ENCODE peak calls at places on chromosomes 1 and 21, in four cellular contexts. J, N, A and F are unnamed samples.

GRCh38 chr1:241521718-241522117 is 2.2 kb upstream of the FH start:
- DNase-seq in J (no peak), N (no peak), A (no peak), F (no peak)

GRCh38 chr1:33047290-33047689 is 10.6 kb upstream of the AK2 start:
- DNase-seq in J (no peak), N (no peak), A (no peak), F (no peak)

GRCh38 chr21:39968010-39968409 is 100.8 kb downstream of the PCP4 start:
- DNase-seq in J (no peak), N (no peak), A (no peak), F (no peak)

GRCh38 chr1:160070243-160071163 is 543 bp upstream of the KCNJ10 start:
- DNase-seq in J (peak), N (peak), A (peak), F (peak)

GRCh38 chr21:38806153-38806941 is 618 bp downstream of the ETS2 start:
- DNase-seq in J (peak), N (no peak), A (no peak), F (no peak)

GRCh38 chr1:226181996-226182714 is 4.4 kb downstream of the ACBD3 start:
- DNase-seq in J (peak), N (no peak), A (peak), F (no peak)

GRCh38 chr1:98653186-98653585 is 8.3 kb upstream of the SNX7 start:
- DNase-seq in J (no peak), N (no peak), A (no peak), F (no peak)

GRCh38 chr1:246825557-246826175 is 101.5 kb downstream of the SCCPDH start:
- DNase-seq in J (no peak), N (no peak), A (no peak), F (no peak)

GRCh38 chr1:184110253-184111204 is 59.0 kb downstream of the TSEN15 start:
- DNase-seq in J (no peak), N (no peak), A (no peak), F (no peak)

GRCh38 chr1:21843208-21843607 is 31.1 kb downstream of the LDLRAD2 start:
- DNase-seq in J (peak), N (no peak), A (no peak), F (no peak)

GRCh38 chr1:59229138-59229537 is 67.8 kb upstream of the FGGY start:
- DNase-seq in J (no peak), N (no peak), A (no peak), F (no peak)

GRCh38 chr1:245599413-245600174 is 444.8 kb downstream of the KIF26B start:
- DNase-seq in J (no peak), N (peak), A (no peak), F (no peak)

GRCh38 chr1:39076127-39076798 is 50.1 kb downstream of the NDUFS5 start:
- DNase-seq in J (peak), N (peak), A (peak), F (no peak)

GRCh38 chr21:46066843-46067331 is 31.0 kb upstream of the COL6A2 start:
- DNase-seq in J (peak), N (peak), A (no peak), F (no peak)

GRCh38 chr1:15803380-15803779 is 4.1 kb downstream of the UQCRHL start:
- DNase-seq in J (no peak), N (no peak), A (peak), F (no peak)
- TF ChIP-seq CTCF in J (peak), N (peak), A (peak), F (no peak)

GRCh38 chr1:65308781-65309316 is 494 bp upstream of the DNAJC6 start:
- DNase-seq in J (no peak), N (no peak), A (no peak), F (no peak)

GRCh38 chr1:65310078-65310587 is 790 bp downstream of the DNAJC6 start:
- DNase-seq in J (no peak), N (no peak), A (no peak), F (no peak)

DNA sequence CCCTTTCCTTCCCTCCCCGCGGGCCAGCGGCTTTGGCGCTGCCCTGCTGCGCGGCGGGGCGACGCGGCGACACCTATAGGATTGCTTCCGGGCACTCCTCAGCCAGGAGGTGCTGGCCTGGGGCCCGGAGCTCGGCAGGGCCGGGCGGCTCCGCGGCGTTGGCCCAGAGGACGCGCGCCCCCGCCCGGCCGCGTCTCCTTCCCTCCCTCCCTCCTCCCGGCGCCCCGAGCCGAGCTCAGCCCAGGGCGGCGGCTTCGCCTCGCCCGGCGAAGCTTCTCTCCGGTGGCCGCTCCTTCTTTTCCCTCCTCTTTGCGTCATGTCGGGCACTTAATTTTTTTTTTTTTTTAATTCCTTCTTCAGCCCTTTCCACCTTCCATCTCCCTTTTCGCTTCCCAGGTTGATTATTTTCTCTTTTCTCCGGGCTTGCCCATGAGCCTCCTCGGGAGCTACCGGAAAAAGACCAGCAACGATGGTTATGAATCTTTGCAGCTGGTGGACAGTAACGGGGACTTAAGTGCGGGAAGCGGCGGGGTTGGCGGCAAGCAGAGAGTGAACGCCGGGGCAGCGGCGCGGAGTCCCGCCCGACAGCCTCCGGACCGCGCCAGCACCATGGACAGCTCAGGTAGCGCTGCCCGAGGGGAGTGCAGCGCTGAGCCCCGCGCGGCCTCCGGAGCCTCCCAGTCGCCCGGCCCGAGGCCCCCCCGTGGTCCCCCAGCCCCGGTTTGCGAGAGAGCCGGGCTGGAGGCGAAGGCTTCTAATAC is at the start of gene DNAJC6:
- DNase-seq in J (peak), N (no peak), A (peak), F (peak)
- H3K4me3 ChIP-seq in J (peak), N (peak), A (peak), F (peak)

DNA sequence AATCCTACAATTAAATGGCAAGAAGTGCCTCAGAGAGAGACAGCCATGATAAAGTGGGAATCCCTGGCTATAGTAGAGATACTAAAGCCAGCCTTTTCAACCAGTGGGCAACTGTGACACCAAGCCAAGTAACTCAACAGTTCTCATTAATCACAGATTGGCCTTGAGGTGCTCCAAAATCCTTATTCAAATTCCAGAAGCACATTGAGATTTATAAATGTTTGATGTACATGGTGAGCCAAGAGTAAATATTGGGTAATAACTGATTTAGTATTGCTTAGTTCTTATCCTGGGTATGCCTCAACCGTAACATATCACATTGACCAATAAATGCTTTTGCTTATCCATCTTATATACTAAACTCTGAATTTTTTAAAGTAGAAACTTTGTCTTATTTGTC is 17.1 kb downstream of the HAO2 start:
- DNase-seq in J (no peak), N (no peak), A (no peak), F (no peak)
- TF ChIP-seq CTCF in J (no peak), N (no peak), A (no peak), F (no peak)

DNA sequence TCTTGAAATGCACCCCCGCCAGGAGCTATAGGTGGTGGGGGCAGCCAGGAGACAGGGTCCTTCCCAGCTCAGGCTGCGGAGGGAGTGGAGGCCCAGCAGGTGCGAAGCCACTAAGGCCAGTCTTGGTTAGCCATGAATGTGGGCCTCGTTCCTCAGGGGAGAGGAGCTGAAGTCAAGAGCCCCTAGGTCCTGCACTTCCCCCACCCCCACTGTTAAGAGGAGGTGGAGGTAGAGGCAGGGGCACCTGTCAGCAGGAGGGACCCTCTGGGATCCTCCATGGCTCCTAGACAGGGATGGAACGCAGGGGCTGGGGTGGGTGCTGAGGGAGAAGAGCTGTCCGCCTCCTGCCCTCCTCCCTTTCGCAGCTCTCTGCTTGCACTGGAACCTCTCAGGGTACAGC is 37.1 kb downstream of the MATN1 start:
- DNase-seq in J (peak), N (no peak), A (no peak), F (no peak)
- H3K4me3 ChIP-seq in J (no peak), N (no peak), A (no peak), F (no peak)